ENCODE peak calls at places on chromosomes 11 and 22, in four cellular contexts. I, G, A and N are unnamed samples.

GRCh38 chr11:119607726-119608125 is 121.3 kb downstream of the NECTIN1 start:
- DNase-seq in I (no peak), G (no peak), A (no peak), N (no peak)

GRCh38 chr11:93728792-93729128 is 12.5 kb downstream of the TAF1D start:
- DNase-seq in I (no peak), G (no peak), A (no peak), N (no peak)

GRCh38 chr11:109432105-109432504 is 10.1 kb downstream of the C11orf87 start:
- DNase-seq in I (no peak), G (no peak), A (no peak), N (no peak)

GRCh38 chr22:34798605-34799004 is 267.4 kb upstream of the ISX start:
- DNase-seq in I (no peak), G (no peak), A (no peak), N (no peak)

GRCh38 chr11:33044281-33044680 is 4.9 kb downstream of the TCP11L1 start:
- DNase-seq in I (no peak), G (no peak), A (no peak), N (no peak)

GRCh38 chr11:79263001-79263400 is 177.8 kb downstream of the TENM4 start:
- DNase-seq in I (no peak), G (no peak), A (no peak), N (peak; percentile 29)

GRCh38 chr11:73223998-73224730 is 6.1 kb downstream of the P2RY2 start:
- DNase-seq in I (no peak), G (peak; percentile 27), A (no peak), N (peak; percentile 18)

GRCh38 chr11:47980093-47980906 is at the start of gene PTPRJ:
- DNase-seq in I (peak; percentile 75), G (peak; percentile 76), A (peak; percentile 62), N (peak; percentile 70)

GRCh38 chr11:13720940-13721339 is 52.5 kb downstream of the FAR1 start:
- DNase-seq in I (no peak), G (no peak), A (no peak), N (no peak)

GRCh38 chr22:24584871-24585411 is 7.9 kb downstream of the LRRC75B start:
- DNase-seq in I (no peak), G (no peak), A (no peak), N (no peak)

GRCh38 chr22:46462726-46463371 is 74.6 kb downstream of the CELSR1 start:
- DNase-seq in I (peak; percentile 17), G (no peak), A (no peak), N (no peak)

GRCh38 chr11:135033545-135033944 is 621.5 kb upstream of the B3GAT1 start:
- DNase-seq in I (peak; percentile 4), G (no peak), A (no peak), N (no peak)

GRCh38 chr11:83436855-83437254 is 150.7 kb upstream of the CCDC90B start:
- DNase-seq in I (no peak), G (no peak), A (no peak), N (no peak)

GRCh38 chr11:111264646-111265045 is 19.1 kb downstream of the POU2AF2 start:
- DNase-seq in I (no peak), G (no peak), A (no peak), N (no peak)

GRCh38 chr11:3169952-3170755 is 5.0 kb upstream of the OSBPL5 start:
- DNase-seq in I (no peak), G (peak; percentile 43), A (no peak), N (no peak)